ENCODE peak calls at places on chromosomes 7 and 10, in seven cellular contexts. R is heart right ventricle, N is progenitor cell of endocrine pancreas, E is GM13976, B is A549, K is suprapubic skin, Z is gastrocnemius medialis. P is an unnamed sample.

GRCh38 chr7:49776994-49777393 is 3.6 kb downstream of the VWC2 start:
- DNase-seq in K (no peak), E (no peak), N (no peak), R (no peak), Z (no peak), B (no peak), P (no peak)

GRCh38 chr7:44122529-44122928 is 819 bp downstream of the POLD2 start:
- DNase-seq in N (no peak), R (no peak), E (no peak), Z (no peak), B (no peak), K (no peak), P (no peak)

GRCh38 chr7:120819861-120820260 is 38.1 kb downstream of the TSPAN12 start:
- DNase-seq in E (no peak), Z (no peak), N (no peak), K (no peak), R (no peak), B (no peak), P (no peak)

GRCh38 chr10:17512341-17513001 is 58.1 kb upstream of the ST8SIA6 start:
- DNase-seq in N (no peak), K (no peak), R (no peak), B (peak), Z (no peak), E (no peak), P (no peak)

GRCh38 chr10:126408953-126409641 is 20.8 kb upstream of the ADAM12 start:
- DNase-seq in R (no peak), Z (no peak), E (no peak), K (no peak), B (no peak), N (no peak), P (no peak)

GRCh38 chr10:100158044-100158805 is 27.6 kb downstream of the ERLIN1 start:
- DNase-seq in R (no peak), N (no peak), B (no peak), Z (no peak), E (peak), K (no peak), P (no peak)

GRCh38 chr7:15707570-15707969 is 21.1 kb upstream of the MEOX2 start:
- DNase-seq in R (no peak), E (no peak), N (no peak), B (no peak), Z (no peak), K (no peak), P (no peak)

GRCh38 chr7:220151-220841 is 27.9 kb downstream of the FAM20C start:
- DNase-seq in R (no peak), E (no peak), Z (no peak), K (no peak), B (no peak), N (no peak), P (no peak)

GRCh38 chr7:40047661-40048060 is 86.8 kb downstream of the MPLKIP start:
- DNase-seq in R (no peak), Z (no peak), B (no peak), E (no peak), N (no peak), K (no peak), P (no peak)

GRCh38 chr7:123916240-123916724 is 8.8 kb upstream of the SPAM1 start:
- DNase-seq in K (no peak), Z (no peak), E (peak), N (no peak), B (peak), R (no peak), P (no peak)

GRCh38 chr7:99579956-99580777 is 17.9 kb upstream of the TMEM225B start:
- DNase-seq in Z (no peak), K (no peak), N (peak), E (peak), R (peak), B (no peak), P (no peak)

GRCh38 chr10:103564799-103565365 is 71.4 kb downstream of the NEURL1 start:
- DNase-seq in B (peak), K (no peak), Z (peak), E (peak), R (no peak), N (no peak), P (no peak)

GRCh38 chr10:103800789-103801540 is 54.4 kb downstream of the SH3PXD2A start:
- DNase-seq in K (no peak), Z (no peak), E (peak), R (no peak), B (no peak), N (no peak), P (no peak)

GRCh38 chr10:35506741-35507140 is 98.4 kb upstream of the GJD4 start:
- DNase-seq in R (no peak), N (no peak), E (no peak), K (no peak), B (no peak), Z (no peak), P (no peak)

GRCh38 chr7:110307776-110308175 is 783.2 kb upstream of the LRRN3 start:
- DNase-seq in K (no peak), Z (no peak), N (no peak), E (no peak), R (no peak), B (no peak), P (no peak)

GRCh38 chr10:43249151-43249961 is 17.5 kb downstream of the RASGEF1A start:
- DNase-seq in K (peak), E (no peak), R (no peak), Z (peak), B (no peak), N (peak), P (peak)

GRCh38 chr10:8168836-8169235 is 114.3 kb downstream of the GATA3 start:
- DNase-seq in Z (no peak), E (no peak), K (no peak), N (no peak), B (no peak), R (no peak), P (no peak)

GRCh38 chr10:86535057-86535882 is 13.7 kb upstream of the WAPL start:
- DNase-seq in N (peak), K (peak), R (peak), Z (peak), B (peak), E (peak), P (no peak)

GRCh38 chr10:46549171-46550075 is 7.0 kb downstream of the GPRIN2 start:
- DNase-seq in E (no peak), K (peak), B (no peak), R (no peak), Z (peak), N (peak), P (peak)

GRCh38 chr10:31142026-31142425 is 110.4 kb upstream of the ZNF438 start:
- DNase-seq in Z (no peak), R (no peak), E (no peak), N (no peak), B (no peak), K (no peak), P (no peak)

GRCh38 chr10:69362471-69362954 is 54.2 kb downstream of the TACR2 start:
- DNase-seq in Z (peak), B (no peak), E (no peak), N (no peak), R (peak), K (no peak), P (no peak)

GRCh38 chr7:30164567-30164966 is 29.8 kb downstream of the MTURN start:
- DNase-seq in Z (no peak), K (no peak), E (peak), N (no peak), B (peak), R (no peak), P (no peak)

GRCh38 chr7:31020652-31021051 is 31.5 kb upstream of the ADCYAP1R1 start:
- DNase-seq in R (no peak), N (no peak), Z (no peak), E (no peak), B (no peak), K (no peak), P (no peak)

GRCh38 chr7:50957427-50957826 is 174.7 kb upstream of the GRB10 start:
- DNase-seq in R (no peak), Z (no peak), K (no peak), N (no peak), B (no peak), E (no peak), P (no peak)

GRCh38 chr7:43781726-43782607 is 23.5 kb downstream of the BLVRA start:
- DNase-seq in Z (no peak), K (no peak), R (no peak), N (no peak), B (no peak), E (no peak), P (peak)

GRCh38 chr7:41220275-41220674 is 482.6 kb downstream of the INHBA start:
- DNase-seq in N (no peak), Z (no peak), R (no peak), K (no peak), E (no peak), B (no peak), P (no peak)

GRCh38 chr10:43961523-43962345 is 313.1 kb upstream of the ZNF32 start:
- DNase-seq in R (no peak), K (no peak), B (no peak), E (no peak), N (no peak), Z (no peak), P (no peak)

GRCh38 chr10:133422223-133422820 is 2.1 kb downstream of the SPRN start:
- DNase-seq in B (no peak), N (no peak), E (peak), K (no peak), R (peak), Z (no peak), P (no peak)

GRCh38 chr7:72538856-72539255 is 126.7 kb upstream of the CALN1 start:
- DNase-seq in E (no peak), Z (no peak), N (no peak), R (no peak), K (no peak), B (no peak), P (no peak)

GRCh38 chr10:31479752-31480151 is 160.7 kb downstream of the ZEB1 start:
- DNase-seq in N (no peak), K (no peak), R (no peak), Z (no peak), B (no peak), E (no peak), P (no peak)

GRCh38 chr7:19375986-19376385 is 230.8 kb upstream of the FERD3L start:
- DNase-seq in R (no peak), K (no peak), N (no peak), Z (no peak), B (no peak), E (no peak), P (no peak)

GRCh38 chr7:74290999-74291441 is 1.8 kb downstream of the CLIP2 start:
- DNase-seq in Z (no peak), N (no peak), E (no peak), R (no peak), K (no peak), B (no peak), P (no peak)

GRCh38 chr7:27202018-27202740 is 2.3 kb upstream of the HOXA13 start:
- DNase-seq in E (no peak), B (no peak), K (peak), Z (no peak), R (no peak), N (no peak), P (no peak)

GRCh38 chr7:124031919-124032318 is 948 bp downstream of the TMEM229A start:
- DNase-seq in Z (no peak), R (no peak), E (peak), B (no peak), N (no peak), K (no peak), P (no peak)

GRCh38 chr10:3056280-3057037 is 10.9 kb upstream of the PFKP start:
- DNase-seq in Z (no peak), R (no peak), E (no peak), B (no peak), K (no peak), N (no peak), P (no peak)

GRCh38 chr7:155763721-155764431 is 48.4 kb downstream of the SHH start:
- DNase-seq in Z (no peak), N (no peak), R (no peak), E (peak), K (no peak), B (no peak), P (no peak)

GRCh38 chr7:13117103-13117502 is 429.7 kb downstream of the ARL4A start:
- DNase-seq in Z (no peak), R (no peak), K (no peak), N (no peak), B (peak), E (no peak), P (no peak)
- TF ChIP-seq CTCF in Z (no peak), R (no peak), K (peak), N (peak), B (peak), E (no peak), P (no peak)

GRCh38 chr7:69260023-69260422 is 338.3 kb upstream of the AUTS2 start:
- DNase-seq in B (no peak), Z (no peak), E (no peak), N (no peak), R (no peak), K (no peak), P (no peak)
- TF ChIP-seq CTCF in B (no peak), Z (no peak), E (no peak), N (no peak), R (no peak), K (no peak), P (no peak)

DNA sequence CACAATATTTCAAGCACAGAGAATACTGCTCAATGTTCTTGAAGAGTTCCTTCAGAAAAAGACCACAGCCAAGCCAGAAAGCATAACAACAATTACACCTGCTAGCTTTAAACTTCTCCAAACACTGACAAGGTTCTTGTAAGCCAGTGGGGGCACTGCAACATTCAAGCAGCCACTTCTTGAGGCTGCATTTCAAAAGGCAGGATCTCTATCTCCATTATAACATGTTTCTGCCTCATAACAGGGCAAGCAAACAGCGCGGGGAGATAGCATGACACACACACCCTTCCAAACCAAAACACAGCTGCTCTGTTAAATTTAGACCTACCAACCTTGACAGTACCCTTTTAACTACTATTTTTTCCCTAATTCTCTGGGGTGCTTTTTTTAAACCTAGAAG is 30.8 kb downstream of the CHCHD3 start:
- DNase-seq in Z (no peak), N (no peak), K (no peak), B (no peak), R (no peak), E (peak), P (no peak)
- TF ChIP-seq CTCF in Z (no peak), N (peak), K (no peak), B (no peak), R (no peak), E (peak), P (no peak)

DNA sequence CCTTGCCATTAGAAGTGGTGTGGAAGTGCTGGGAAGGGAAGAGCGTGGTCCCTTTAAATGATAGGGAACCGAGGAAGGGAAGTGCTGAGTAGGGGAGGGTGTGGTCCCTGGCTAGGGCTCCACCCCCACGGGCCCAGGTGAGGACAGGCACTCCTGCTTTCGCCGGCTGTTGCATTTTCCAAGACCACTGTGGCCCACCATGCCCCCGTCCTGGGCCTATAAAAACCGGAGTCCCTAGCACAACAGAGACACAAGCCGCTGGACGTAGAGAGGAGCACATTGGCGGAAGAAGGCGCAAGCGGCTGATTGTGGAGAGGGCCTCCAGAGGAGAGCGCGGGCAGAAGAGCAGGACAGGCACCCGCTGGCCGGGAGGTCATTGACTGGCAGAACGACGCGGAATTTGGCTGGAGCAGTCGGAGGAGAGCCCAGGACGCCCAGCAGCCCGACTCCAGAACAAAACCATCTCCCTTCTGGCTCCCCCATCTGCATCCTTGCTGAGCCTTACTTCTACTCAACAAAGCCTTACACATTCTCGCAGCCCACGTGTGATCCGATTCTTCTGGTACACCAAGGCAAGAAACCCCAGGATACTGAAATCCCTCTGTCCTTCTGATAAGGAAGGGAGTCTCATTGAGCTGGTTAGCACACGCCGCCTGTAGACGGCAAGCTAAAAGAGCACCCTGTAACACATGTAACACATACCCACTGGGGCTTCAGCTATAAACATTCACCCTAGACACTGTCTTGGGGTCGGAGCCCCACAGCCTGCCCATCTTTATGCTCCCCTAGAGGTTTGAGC is 146.2 kb upstream of the LYZL1 start:
- DNase-seq in K (no peak), R (no peak), N (no peak), Z (no peak), E (no peak), B (no peak), P (no peak)
- TF ChIP-seq CTCF in K (no peak), R (no peak), N (peak), Z (no peak), E (no peak), B (no peak), P (no peak)

DNA sequence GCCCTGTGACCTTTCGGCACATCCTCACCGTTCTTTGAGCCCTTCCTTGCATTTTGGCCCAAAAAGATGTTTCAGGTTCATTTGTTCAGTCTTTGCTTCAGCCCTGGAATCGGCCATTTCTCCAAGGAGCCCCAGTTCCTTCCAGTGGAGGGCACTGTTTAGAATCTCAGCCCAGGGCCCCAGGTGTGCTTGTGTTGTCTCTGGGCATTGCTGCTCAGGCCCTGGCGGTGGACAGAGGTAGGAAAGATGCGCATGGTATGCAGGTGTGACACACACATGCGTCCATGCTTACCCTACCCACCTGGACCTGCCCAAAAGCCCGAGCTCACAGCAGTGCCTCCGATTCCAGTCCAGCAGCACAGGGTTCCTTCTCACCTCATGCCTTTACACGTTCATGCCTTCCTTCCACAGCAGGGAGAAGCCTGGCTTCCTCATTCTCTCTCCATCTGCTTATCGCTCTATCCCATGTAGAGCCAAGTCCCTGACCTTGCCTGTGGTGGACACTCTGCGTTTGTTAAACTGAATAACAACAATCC is 70.6 kb downstream of the LHPP start:
- DNase-seq in K (no peak), B (peak), Z (no peak), N (peak), R (no peak), E (no peak), P (no peak)
- TF ChIP-seq CTCF in K (no peak), B (peak), Z (no peak), N (peak), R (no peak), E (no peak), P (no peak)

GRCh38 chr7:106258789-106259188 is 26.0 kb downstream of the NAMPT start:
- DNase-seq in R (no peak), B (no peak), E (no peak), K (no peak), Z (no peak), N (no peak), P (no peak)

GRCh38 chr7:106256137-106256536 is 28.6 kb downstream of the NAMPT start:
- DNase-seq in K (no peak), B (no peak), E (no peak), R (no peak), Z (no peak), N (no peak), P (no peak)

GRCh38 chr7:106255246-106255645 is 29.5 kb downstream of the NAMPT start:
- DNase-seq in B (no peak), E (peak), Z (no peak), N (no peak), K (no peak), R (no peak), P (no peak)

GRCh38 chr7:106260136-106260561 is 24.6 kb downstream of the NAMPT start:
- DNase-seq in B (no peak), R (no peak), N (no peak), K (no peak), Z (no peak), E (no peak), P (no peak)

GRCh38 chr7:106257752-106258151 is 27.0 kb downstream of the NAMPT start:
- DNase-seq in K (no peak), E (no peak), Z (no peak), N (no peak), R (no peak), B (no peak), P (no peak)
- TF ChIP-seq CTCF in K (no peak), E (no peak), Z (no peak), N (no peak), R (no peak), B (no peak), P (no peak)

DNA sequence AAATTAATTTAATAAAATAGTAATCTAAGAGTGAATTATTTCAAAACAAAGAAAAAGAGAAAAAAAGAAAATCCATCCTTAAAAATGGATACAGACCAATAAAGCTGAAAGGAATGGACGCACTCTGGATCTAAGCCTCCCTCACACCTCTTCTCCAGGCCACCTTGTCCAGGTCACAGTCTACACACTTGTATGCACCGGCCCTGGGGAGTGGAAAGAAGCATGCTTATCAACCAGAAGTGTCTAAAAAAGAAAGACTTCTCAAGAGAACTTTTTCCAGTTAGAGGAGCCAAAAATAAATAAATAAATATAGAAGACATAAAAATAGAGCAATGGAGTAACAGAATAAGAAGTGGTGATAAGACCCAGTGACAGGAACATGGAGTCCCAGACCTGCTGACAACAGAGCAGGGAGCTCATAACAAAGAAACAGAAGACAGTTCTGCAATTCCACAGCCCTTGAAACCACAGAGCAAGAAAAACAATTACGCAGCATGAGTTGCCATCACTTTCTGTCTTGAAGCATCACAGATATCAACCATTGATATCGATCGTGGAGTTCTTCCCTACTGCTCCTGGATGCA is 311.7 kb upstream of the NFE2L3 start:
- DNase-seq in B (no peak), R (no peak), N (no peak), Z (peak), K (no peak), E (no peak), P (no peak)
- TF ChIP-seq CTCF in B (no peak), R (no peak), N (no peak), Z (no peak), K (no peak), E (no peak), P (no peak)

P was measured in CD14-positive monocyte.